ENCODE peak calls at places on chromosome 16, in six cellular contexts. T is activated CD4-positive, alpha-beta T cell treated with anti-CD3 and anti-CD28 coated beads, Interleukin-2, amount 10 ng/mL, durations not matched to agents 7 days and 5 days; L is neural crest cell; J is IMR-90; Q is iPS-NIHi11; W is amygdala. K is an unnamed sample.

GRCh38 chr16:54417384-54417783 is 130.8 kb upstream of the IRX3 start:
- DNase-seq in T (no peak), L (no peak), J (no peak), Q (no peak), W (no peak), K (no peak)

GRCh38 chr16:81318711-81319110 is 3.9 kb downstream of the GAN start:
- DNase-seq in T (no peak), L (no peak), J (no peak), Q (no peak), W (no peak), K (no peak)

GRCh38 chr16:86398622-86399021 is 111.7 kb upstream of the FOXF1 start:
- DNase-seq in T (no peak), L (no peak), J (peak; percentile 94), Q (no peak), W (no peak), K (no peak)

GRCh38 chr16:2492292-2492691 is 17.4 kb downstream of the TBC1D24 start:
- DNase-seq in T (no peak), L (no peak), J (no peak), Q (no peak), W (no peak), K (no peak)

GRCh38 chr16:11612110-11612981 is 25.6 kb upstream of the LITAF start:
- DNase-seq in T (no peak), L (no peak), J (no peak), Q (peak; percentile 71), W (no peak), K (peak; percentile 50)

GRCh38 chr16:89828870-89829629 is 775 bp downstream of the SPIRE2 start:
- DNase-seq in T (no peak), L (no peak), J (no peak), Q (peak; percentile 44), W (no peak), K (no peak)

GRCh38 chr16:66311306-66311705 is 55.2 kb upstream of the CDH5 start:
- DNase-seq in T (no peak), L (no peak), J (no peak), Q (no peak), W (no peak), K (no peak)

GRCh38 chr16:81564368-81565060 is 119.9 kb downstream of the CMIP start:
- DNase-seq in T (no peak), L (no peak), J (no peak), Q (no peak), W (no peak), K (no peak)

GRCh38 chr16:19505600-19506303 is 16.1 kb downstream of the GDE1 start:
- DNase-seq in T (no peak), L (no peak), J (peak; percentile 17), Q (no peak), W (no peak), K (no peak)

GRCh38 chr16:75029854-75030253 is 31.0 kb downstream of the ZNRF1 start:
- DNase-seq in T (no peak), L (no peak), J (peak; percentile 84), Q (no peak), W (no peak), K (no peak)

GRCh38 chr16:50267151-50267631 is 840 bp downstream of the ADCY7 start:
- DNase-seq in T (no peak), L (no peak), J (no peak), Q (no peak), W (no peak), K (no peak)

GRCh38 chr16:72645526-72645925 is 402.4 kb downstream of the ZFHX3 start:
- DNase-seq in T (no peak), L (no peak), J (no peak), Q (no peak), W (no peak), K (no peak)

GRCh38 chr16:24681793-24682192 is 47.7 kb upstream of the TNRC6A start:
- DNase-seq in T (no peak), L (no peak), J (peak; percentile 51), Q (no peak), W (no peak), K (no peak)

K was measured in HuH-7.5.